ENCODE peak calls at places on chromosomes 6 and 20, in four cellular contexts. M is foreskin fibroblast, P is COLO829, N is progenitor cell of endocrine pancreas. T is an unnamed sample.

GRCh38 chr6:126919947-126920346 is 198.5 kb upstream of the RSPO3 start:
- DNase-seq in M (peak), P (no peak), N (no peak), T (no peak)

GRCh38 chr6:54737247-54737646 is 109.3 kb upstream of the FAM83B start:
- DNase-seq in M (no peak), P (peak), N (no peak), T (peak)

GRCh38 chr20:3730803-3731370 is 1.6 kb upstream of the HSPA12B start:
- DNase-seq in M (no peak), P (no peak), N (no peak), T (no peak)

GRCh38 chr20:31673943-31674463 is 36.3 kb downstream of the COX4I2 start:
- DNase-seq in M (no peak), P (no peak), N (no peak), T (no peak)

GRCh38 chr20:21156266-21156665 is 30.4 kb downstream of the KIZ start:
- DNase-seq in M (peak), P (no peak), N (no peak), T (no peak)

GRCh38 chr6:57224769-57225515 is 2.8 kb upstream of the RAB23 start:
- DNase-seq in M (peak), P (no peak), N (no peak), T (no peak)

GRCh38 chr6:101322921-101323320 is 70.6 kb upstream of the GRIK2 start:
- DNase-seq in M (no peak), P (no peak), N (no peak), T (no peak)

GRCh38 chr6:120759570-120759969 is 574.7 kb downstream of the TBC1D32 start:
- DNase-seq in M (no peak), P (no peak), N (no peak), T (no peak)

GRCh38 chr20:969868-970267 is 32.2 kb downstream of the RSPO4 start:
- DNase-seq in M (no peak), P (no peak), N (no peak), T (no peak)

GRCh38 chr6:42378125-42378524 is 73.6 kb downstream of the TRERF1 start:
- DNase-seq in M (no peak), P (no peak), N (no peak), T (no peak)

GRCh38 chr6:159655409-159655988 is 37.5 kb downstream of the SOD2 start:
- DNase-seq in M (no peak), P (no peak), N (no peak), T (no peak)

GRCh38 chr6:16058188-16058780 is 70.6 kb upstream of the MYLIP start:
- DNase-seq in M (no peak), P (no peak), N (no peak), T (no peak)

GRCh38 chr20:47857142-47857993 is 72.1 kb upstream of the SULF2 start:
- DNase-seq in M (no peak), P (no peak), N (no peak), T (no peak)

GRCh38 chr6:117776441-117776840 is 101.2 kb downstream of the NUS1 start:
- DNase-seq in M (no peak), P (peak), N (no peak), T (peak)

T was measured in HEK293T.